ENCODE peak calls at places on chromosome X, in four cellular contexts. One of them, this sample, is unnamed.

GRCh38 chrX:109848451-109849050 is 115.5 kb upstream of the ACSL4 start:
- DNase-seq in ACHN: no peak
- DNase-seq in HS-5: no peak
- DNase-seq in stimulated activated CD8-positive, alpha-beta memory T cell treated with anti-CD3 and anti-CD28 coated beads, Interleukin-15, amount 100 ng/mL, for 4 hours: no peak
- DNase-seq in this sample: no peak

GRCh38 chrX:13876652-13877051 is 59.8 kb upstream of the GPM6B start:
- DNase-seq in ACHN: no peak
- DNase-seq in HS-5: peak; percentile 45
- DNase-seq in stimulated activated CD8-positive, alpha-beta memory T cell treated with anti-CD3 and anti-CD28 coated beads, Interleukin-15, amount 100 ng/mL, for 4 hours: no peak
- DNase-seq in this sample: peak; percentile 32

GRCh38 chrX:140766024-140766611 is 56.6 kb downstream of the LINC00632 start:
- DNase-seq in ACHN: peak; percentile 24
- DNase-seq in HS-5: no peak
- DNase-seq in stimulated activated CD8-positive, alpha-beta memory T cell treated with anti-CD3 and anti-CD28 coated beads, Interleukin-15, amount 100 ng/mL, for 4 hours: no peak
- DNase-seq in this sample: peak; percentile 62

GRCh38 chrX:77561372-77561771 is 114.2 kb downstream of the FGF16 start:
- DNase-seq in ACHN: no peak
- DNase-seq in HS-5: no peak
- DNase-seq in stimulated activated CD8-positive, alpha-beta memory T cell treated with anti-CD3 and anti-CD28 coated beads, Interleukin-15, amount 100 ng/mL, for 4 hours: no peak
- DNase-seq in this sample: no peak

GRCh38 chrX:40705658-40706312 is 29.6 kb downstream of the MED14 start:
- DNase-seq in ACHN: no peak
- DNase-seq in HS-5: no peak
- DNase-seq in stimulated activated CD8-positive, alpha-beta memory T cell treated with anti-CD3 and anti-CD28 coated beads, Interleukin-15, amount 100 ng/mL, for 4 hours: no peak
- DNase-seq in this sample: no peak

GRCh38 chrX:41192880-41193279 is 107.6 kb downstream of the USP9X start:
- DNase-seq in ACHN: no peak
- DNase-seq in HS-5: no peak
- DNase-seq in stimulated activated CD8-positive, alpha-beta memory T cell treated with anti-CD3 and anti-CD28 coated beads, Interleukin-15, amount 100 ng/mL, for 4 hours: no peak
- DNase-seq in this sample: no peak

GRCh38 chrX:18075603-18076002 is 145.1 kb downstream of the BEND2 start:
- DNase-seq in ACHN: no peak
- DNase-seq in HS-5: no peak
- DNase-seq in stimulated activated CD8-positive, alpha-beta memory T cell treated with anti-CD3 and anti-CD28 coated beads, Interleukin-15, amount 100 ng/mL, for 4 hours: no peak
- DNase-seq in this sample: no peak

GRCh38 chrX:15310117-15310516 is 5.3 kb downstream of the ASB11 start:
- DNase-seq in ACHN: no peak
- DNase-seq in HS-5: no peak
- DNase-seq in stimulated activated CD8-positive, alpha-beta memory T cell treated with anti-CD3 and anti-CD28 coated beads, Interleukin-15, amount 100 ng/mL, for 4 hours: no peak
- DNase-seq in this sample: no peak

GRCh38 chrX:123899701-123900100 is 39.8 kb downstream of the XIAP start:
- DNase-seq in ACHN: no peak
- DNase-seq in HS-5: no peak
- DNase-seq in stimulated activated CD8-positive, alpha-beta memory T cell treated with anti-CD3 and anti-CD28 coated beads, Interleukin-15, amount 100 ng/mL, for 4 hours: no peak
- DNase-seq in this sample: peak; percentile 7

This sample was measured in ELR.